ENCODE peak calls at places on chromosomes 12 and 14, in seven cellular contexts. V is HFFc6, O is hepatocyte, X is cardiac fibroblast, A is osteocyte, G is tibial artery, D is epithelial cell of esophagus. C is an unnamed sample.

GRCh38 chr12:124545508-124546418 is 21.6 kb downstream of the NCOR2 start:
- DNase-seq in V (no peak), O (no peak), X (no peak), A (no peak), G (no peak), D (no peak), C (peak; percentile 88)

GRCh38 chr12:65106948-65107347 is 14.2 kb downstream of the WIF1 start:
- DNase-seq in V (peak; percentile 2), O (no peak), X (peak; percentile 10), A (no peak), G (no peak), D (peak; percentile 18), C (no peak)

GRCh38 chr12:2288001-2288400 is 235.2 kb downstream of the CACNA1C start:
- DNase-seq in V (peak; percentile 53), O (peak; percentile 77), X (peak; percentile 62), A (no peak), G (peak; percentile 66), D (no peak), C (no peak)

GRCh38 chr12:54240971-54241588 is 38.8 kb downstream of the CBX5 start:
- DNase-seq in V (no peak), O (no peak), X (no peak), A (no peak), G (no peak), D (peak; percentile 78), C (peak; percentile 35)

GRCh38 chr14:87409401-87409800 is 583.6 kb downstream of the GALC start:
- DNase-seq in V (no peak), O (no peak), X (no peak), A (no peak), G (no peak), D (peak; percentile 39), C (no peak)

GRCh38 chr14:24483604-24484252 is 24.3 kb downstream of the CMA1 start:
- DNase-seq in V (no peak), O (no peak), X (peak; percentile 58), A (no peak), G (no peak), D (no peak), C (no peak)

GRCh38 chr12:83656004-83656403 is 969.3 kb downstream of the TMTC2 start:
- DNase-seq in V (no peak), O (no peak), X (no peak), A (no peak), G (no peak), D (peak; percentile 11), C (no peak)

GRCh38 chr12:28191018-28191595 is 851 bp downstream of the CCDC91 start:
- DNase-seq in V (peak; percentile 32), O (no peak), X (no peak), A (no peak), G (no peak), D (peak; percentile 60), C (no peak)

GRCh38 chr12:5244513-5244972 is 187.4 kb upstream of the NTF3 start:
- DNase-seq in V (no peak), O (peak; percentile 73), X (no peak), A (no peak), G (no peak), D (no peak), C (no peak)

GRCh38 chr14:54175298-54175942 is 218.8 kb upstream of the BMP4 start:
- DNase-seq in V (peak; percentile 75), O (peak; percentile 88), X (peak; percentile 82), A (peak; percentile 85), G (peak; percentile 67), D (peak; percentile 77), C (no peak)

GRCh38 chr14:69547701-69548348 is 26.8 kb downstream of the CCDC177 start:
- DNase-seq in V (no peak), O (peak; percentile 61), X (peak; percentile 20), A (no peak), G (no peak), D (no peak), C (peak; percentile 18)

GRCh38 chr12:116015525-116015924 is 262.0 kb downstream of the MED13L start:
- DNase-seq in V (peak; percentile 49), O (peak; percentile 71), X (peak; percentile 77), A (no peak), G (no peak), D (peak; percentile 32), C (no peak)

GRCh38 chr14:70183991-70184390 is 4.8 kb downstream of the SLC8A3 start:
- DNase-seq in V (no peak), O (no peak), X (no peak), A (no peak), G (no peak), D (no peak), C (peak; percentile 23)

GRCh38 chr12:38159092-38159551 is 157.5 kb upstream of the ALG10B start:
- DNase-seq in V (no peak), O (no peak), X (no peak), A (no peak), G (no peak), D (no peak), C (no peak)

GRCh38 chr14:99538275-99538674 is 57.1 kb downstream of the CCNK start:
- DNase-seq in V (no peak), O (no peak), X (peak; percentile 25), A (no peak), G (no peak), D (no peak), C (no peak)
- TF ChIP-seq CTCF in V (peak; percentile 44), O (no peak), X (peak; percentile 16), A (no peak), G (no peak), D (peak; percentile 7), C (no peak)

DNA sequence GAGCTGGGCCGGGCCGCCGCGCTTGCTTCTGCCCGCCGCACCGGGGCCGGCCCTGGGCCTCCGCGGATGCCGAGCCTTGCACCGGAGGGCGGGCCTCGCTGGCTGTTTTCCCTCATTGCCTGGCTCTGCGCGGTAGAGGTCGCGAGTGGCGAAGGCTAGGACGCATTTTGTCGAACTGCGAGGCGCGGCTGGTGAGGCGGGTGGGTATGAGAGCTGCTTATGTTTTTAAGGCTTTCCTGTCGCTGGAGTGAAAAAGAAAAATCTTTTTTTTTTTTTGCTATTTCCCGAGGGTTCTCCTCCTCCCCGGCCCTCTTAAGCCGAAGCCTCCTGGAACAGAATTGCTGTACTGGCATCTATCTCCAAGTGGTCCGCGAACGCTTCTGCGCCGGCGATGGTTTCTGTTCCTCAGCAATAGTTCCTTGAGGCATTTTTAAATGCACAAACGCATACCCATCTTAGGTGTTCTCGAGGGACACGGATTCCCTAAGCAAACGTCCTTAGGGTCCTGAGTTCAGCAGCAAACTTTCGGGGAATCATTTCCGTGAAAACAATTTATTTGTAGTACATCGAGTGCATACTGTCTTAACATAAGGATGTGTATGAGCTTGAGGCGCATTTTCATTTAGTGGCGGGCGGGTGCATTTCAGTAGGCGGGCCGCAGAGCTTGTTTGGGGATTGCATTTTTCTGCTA is 631 bp downstream of the RESF1 start:
- DNase-seq in V (peak; percentile 39), O (peak; percentile 79), X (peak; percentile 64), A (peak; percentile 87), G (peak; percentile 81), D (peak; percentile 64), C (no peak)
- TF ChIP-seq CTCF in V (no peak), O (peak; percentile 31), X (peak; percentile 6), A (peak; percentile 29), G (no peak), D (no peak), C (peak; percentile 7)

GRCh38 chr12:49044660-49045059 is 15.9 kb downstream of the KMT2D start:
- DNase-seq in V (no peak), O (no peak), X (no peak), A (no peak), G (no peak), D (no peak), C (no peak)

GRCh38 chr12:49043241-49043640 is 17.4 kb downstream of the KMT2D start:
- DNase-seq in V (no peak), O (no peak), X (no peak), A (no peak), G (no peak), D (no peak), C (no peak)

GRCh38 chr12:49046129-49046895 is 14.3 kb downstream of the KMT2D start:
- DNase-seq in V (no peak), O (no peak), X (no peak), A (no peak), G (no peak), D (no peak), C (no peak)

GRCh38 chr12:49041881-49042484 is 18.6 kb downstream of the KMT2D start:
- DNase-seq in V (no peak), O (no peak), X (no peak), A (no peak), G (no peak), D (no peak), C (no peak)

DNA sequence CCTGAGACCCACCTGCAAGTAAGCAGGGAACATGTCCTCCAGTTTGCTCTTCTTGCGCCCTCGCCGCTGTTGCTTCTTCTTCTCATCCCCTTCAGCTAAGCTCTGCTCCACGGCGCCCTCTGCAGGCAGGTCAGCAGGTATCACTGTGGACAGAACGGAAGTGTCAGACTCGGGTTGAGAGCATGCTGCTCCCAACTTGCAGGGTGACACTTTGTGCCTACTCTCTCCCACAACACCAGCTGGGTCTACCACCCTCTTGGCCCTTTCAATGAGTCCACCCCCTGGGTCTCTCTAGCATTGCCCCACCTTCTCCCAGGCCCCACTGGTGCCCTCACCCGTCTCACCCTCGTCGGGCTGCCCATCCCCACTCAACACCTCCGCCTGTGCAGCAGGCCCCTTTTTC is 16.7 kb downstream of the KMT2D start:
- DNase-seq in V (peak; percentile 23), O (peak; percentile 65), X (peak; percentile 63), A (no peak), G (no peak), D (peak; percentile 64), C (no peak)
- TF ChIP-seq CTCF in V (peak; percentile 83), O (peak; percentile 55), X (peak; percentile 77), A (peak; percentile 66), G (peak; percentile 62), D (peak; percentile 81), C (peak; percentile 84)

DNA sequence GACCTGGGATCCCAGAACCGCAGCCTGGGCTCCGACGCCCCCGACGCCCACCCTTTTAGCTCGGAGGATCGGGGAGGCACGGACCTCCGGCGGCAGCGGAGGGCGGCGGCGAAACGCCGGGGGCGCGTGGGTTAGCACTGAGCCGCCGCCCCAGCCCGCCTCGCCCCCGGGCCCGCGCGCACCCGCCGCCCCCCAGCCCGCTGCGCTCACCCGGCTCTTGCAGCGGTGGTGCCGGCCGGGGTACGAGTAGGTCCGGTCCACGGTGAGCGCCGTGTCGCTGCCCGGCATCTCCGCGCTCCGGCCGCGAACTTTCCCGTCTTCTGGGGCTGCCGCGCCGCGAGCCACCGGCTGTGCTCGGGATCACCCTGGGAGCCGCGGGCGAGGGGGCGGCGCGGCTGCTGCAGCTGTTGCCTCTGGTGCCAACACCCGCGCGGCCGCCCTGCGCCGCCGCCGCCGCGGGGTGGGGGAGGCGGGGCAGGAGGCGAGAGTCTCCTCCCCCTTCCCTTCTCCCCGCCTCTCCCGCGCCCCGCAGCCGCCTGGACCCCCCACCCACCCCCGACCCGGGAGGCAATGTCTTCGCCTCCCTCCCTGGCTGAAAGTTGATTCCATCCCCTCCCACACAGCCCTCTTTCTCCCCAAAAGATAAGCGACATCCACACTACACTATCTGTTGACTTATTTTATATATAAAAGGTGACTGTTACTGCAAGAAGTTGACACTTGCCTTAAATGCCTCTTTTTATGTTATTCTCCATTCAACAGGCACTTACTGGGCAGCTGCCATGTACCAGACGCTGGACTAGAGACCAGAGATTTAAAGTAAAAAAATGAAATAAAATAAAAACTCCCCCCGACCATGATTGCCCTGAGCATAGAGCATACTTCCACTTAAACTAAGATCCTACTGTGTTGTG is at the start of gene TMCC3:
- DNase-seq in V (no peak), O (peak; percentile 77), X (peak; percentile 50), A (no peak), G (peak; percentile 78), D (peak; percentile 74), C (peak; percentile 62)
- TF ChIP-seq CTCF in V (no peak), O (no peak), X (no peak), A (no peak), G (no peak), D (no peak), C (no peak)

GRCh38 chr12:111405149-111405855 is 421 bp upstream of the SH2B3 start:
- DNase-seq in V (peak; percentile 86), O (peak; percentile 97), X (peak; percentile 94), A (peak; percentile 98), G (peak; percentile 95), D (peak; percentile 82), C (peak; percentile 98)
- TF ChIP-seq CTCF in V (peak; percentile 84), O (peak; percentile 53), X (peak; percentile 20), A (peak; percentile 39), G (peak; percentile 24), D (peak; percentile 2), C (peak; percentile 79)